ENCODE peak calls at places on chromosomes 6 and 20, in five cellular contexts. G is tibial nerve, S is stomach, B is adrenal gland, K is body of pancreas. A is an unnamed sample. For H3K4me1, the result is how much of the 10 kb centered on the place peaks cover.

GRCh38 chr6:31049518-31049917 is 39.2 kb downstream of the MUC22 start:
- DNase-seq in B (no peak), S (no peak), G (no peak), K (no peak), A (no peak)

GRCh38 chr20:31522756-31523155 is 8.5 kb downstream of the HM13 start:
- DNase-seq in K (no peak), B (no peak), S (no peak), G (no peak), A (no peak)

GRCh38 chr6:113854531-113855499 is 2.3 kb upstream of the MARCKS start:
- DNase-seq in G (peak), K (peak), S (peak), B (peak), A (peak)

GRCh38 chr20:11324990-11325389 is 592.7 kb upstream of the BTBD3 start:
- DNase-seq in K (no peak), B (no peak), S (no peak), G (no peak), A (no peak)

GRCh38 chr6:165573671-165574070 is 89.4 kb downstream of the PDE10A start:
- DNase-seq in G (no peak), B (peak), K (peak), S (peak), A (no peak)

GRCh38 chr6:92967352-92967751 is 452.0 kb downstream of the EPHA7 start:
- DNase-seq in G (no peak), S (no peak), K (no peak), B (no peak), A (no peak)

GRCh38 chr6:130322673-130323268 is 43.0 kb upstream of the TMEM200A start:
- DNase-seq in B (peak), K (peak), G (no peak), S (peak), A (peak)

GRCh38 chr6:101393291-101394251 is at the start of gene GRIK2:
- DNase-seq in G (no peak), K (peak), S (no peak), B (peak), A (no peak)

GRCh38 chr20:38872036-38872435 is 54.2 kb upstream of the FAM83D start:
- DNase-seq in K (no peak), B (no peak), S (no peak), G (no peak), A (no peak)

GRCh38 chr6:82589509-82590206 is 226.0 kb downstream of the TPBG start:
- DNase-seq in B (no peak), S (no peak), G (no peak), K (no peak), A (no peak)

GRCh38 chr20:52168116-52168515 is 23.5 kb downstream of the ZFP64 start:
- DNase-seq in S (no peak), G (no peak), K (no peak), B (no peak), A (no peak)

GRCh38 chr20:5033566-5033965 is 32.3 kb upstream of the SLC23A2 start:
- DNase-seq in K (no peak), S (no peak), B (no peak), G (no peak), A (no peak)

GRCh38 chr6:168104636-168105035 is 25.6 kb upstream of the FRMD1 start:
- DNase-seq in B (no peak), G (no peak), K (no peak), S (no peak), A (no peak)

GRCh38 chr20:17680836-17681740 is 954 bp downstream of the RRBP1 start:
- DNase-seq in S (peak), B (peak), K (peak), G (peak), A (peak)
- TF ChIP-seq POLR2A in S (no peak), B (peak), K (no peak), G (no peak), A (peak)

GRCh38 chr6:39932386-39932785 is 1.9 kb downstream of the MOCS1 start:
- DNase-seq in G (no peak), K (no peak), S (no peak), B (no peak), A (no peak)
- H3K4me3 ChIP-seq in G (peak), K (no peak), S (peak), B (no peak), A (peak)

GRCh38 chr6:1129141-1129540 is 182.8 kb upstream of the FOXQ1 start:
- DNase-seq in S (no peak), B (no peak), G (no peak), K (no peak), A (no peak)

GRCh38 chr6:1126036-1126435 is 185.9 kb upstream of the FOXQ1 start:
- DNase-seq in S (no peak), B (no peak), G (no peak), K (no peak), A (no peak)

GRCh38 chr6:1127597-1128288 is 184.2 kb upstream of the FOXQ1 start:
- DNase-seq in S (no peak), K (no peak), B (no peak), G (no peak), A (no peak)

GRCh38 chr6:1125297-1125696 is 186.6 kb upstream of the FOXQ1 start:
- DNase-seq in K (no peak), G (no peak), B (no peak), S (no peak), A (no peak)

GRCh38 chr6:1127129-1127528 is 184.8 kb upstream of the FOXQ1 start:
- DNase-seq in S (no peak), K (no peak), B (no peak), G (no peak), A (no peak)
- H3K4me1 ChIP-seq in S (under half), K (under half), B (under half), G (under half), A (under half)

GRCh38 chr6:43231735-43232450 is 2.6 kb upstream of the DNPH1 start:
- DNase-seq in B (no peak), G (no peak), S (no peak), K (no peak), A (no peak)

GRCh38 chr6:43229803-43230239 is 540 bp upstream of the DNPH1 start:
- DNase-seq in S (no peak), G (no peak), B (no peak), K (no peak), A (no peak)

GRCh38 chr6:43226192-43226851 is 3.0 kb downstream of the DNPH1 start:
- DNase-seq in G (no peak), B (no peak), S (no peak), K (no peak), A (no peak)

GRCh38 chr6:43231053-43231452 is 1.8 kb upstream of the DNPH1 start:
- DNase-seq in G (no peak), K (no peak), B (no peak), S (no peak), A (no peak)

DNA sequence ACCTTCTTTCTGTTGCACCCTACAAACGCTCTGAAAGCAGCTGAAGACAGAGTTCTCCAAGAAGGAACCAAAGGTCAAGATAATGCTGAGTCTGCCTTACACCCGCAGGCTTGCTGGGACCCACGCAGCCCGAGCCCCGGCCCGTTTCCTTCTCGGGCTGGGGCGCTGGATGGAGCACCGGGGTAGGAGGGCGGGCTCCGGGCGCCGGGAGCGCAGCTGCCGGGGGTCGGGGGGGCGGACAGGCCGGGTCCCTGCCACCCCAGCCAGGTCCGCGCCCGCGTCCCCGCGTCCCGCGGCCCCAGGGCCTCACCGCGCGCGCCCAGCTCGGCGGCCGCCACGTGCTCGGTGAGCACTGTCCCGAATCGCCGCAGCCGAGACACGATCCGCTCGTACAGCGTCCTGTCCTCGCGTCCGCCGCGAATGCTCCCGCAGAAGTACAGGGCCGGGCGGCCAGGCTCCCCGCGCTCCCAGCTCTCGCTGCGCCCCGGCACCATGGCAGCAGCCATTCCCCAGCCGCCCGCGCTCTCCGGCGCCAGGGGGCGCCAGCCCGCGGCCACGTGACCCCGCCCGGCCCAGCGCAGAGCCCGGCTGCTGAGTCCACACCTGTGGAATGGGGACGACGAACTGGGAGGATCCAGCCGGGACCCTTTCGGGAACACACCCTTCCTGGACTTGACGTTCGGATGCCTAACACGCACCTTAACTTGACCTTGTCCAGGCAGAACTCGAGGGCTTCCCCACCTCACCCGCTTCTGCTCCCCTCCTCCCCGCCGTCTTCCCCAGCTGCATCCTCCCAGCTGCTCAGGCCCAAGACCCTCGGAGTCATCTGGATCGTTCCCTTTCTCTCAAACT is at the start of gene DNPH1:
- DNase-seq in B (peak), S (peak), K (peak), G (peak), A (peak)
- TF ChIP-seq POLR2A in B (peak), S (no peak), K (peak), G (no peak), A (no peak)

DNA sequence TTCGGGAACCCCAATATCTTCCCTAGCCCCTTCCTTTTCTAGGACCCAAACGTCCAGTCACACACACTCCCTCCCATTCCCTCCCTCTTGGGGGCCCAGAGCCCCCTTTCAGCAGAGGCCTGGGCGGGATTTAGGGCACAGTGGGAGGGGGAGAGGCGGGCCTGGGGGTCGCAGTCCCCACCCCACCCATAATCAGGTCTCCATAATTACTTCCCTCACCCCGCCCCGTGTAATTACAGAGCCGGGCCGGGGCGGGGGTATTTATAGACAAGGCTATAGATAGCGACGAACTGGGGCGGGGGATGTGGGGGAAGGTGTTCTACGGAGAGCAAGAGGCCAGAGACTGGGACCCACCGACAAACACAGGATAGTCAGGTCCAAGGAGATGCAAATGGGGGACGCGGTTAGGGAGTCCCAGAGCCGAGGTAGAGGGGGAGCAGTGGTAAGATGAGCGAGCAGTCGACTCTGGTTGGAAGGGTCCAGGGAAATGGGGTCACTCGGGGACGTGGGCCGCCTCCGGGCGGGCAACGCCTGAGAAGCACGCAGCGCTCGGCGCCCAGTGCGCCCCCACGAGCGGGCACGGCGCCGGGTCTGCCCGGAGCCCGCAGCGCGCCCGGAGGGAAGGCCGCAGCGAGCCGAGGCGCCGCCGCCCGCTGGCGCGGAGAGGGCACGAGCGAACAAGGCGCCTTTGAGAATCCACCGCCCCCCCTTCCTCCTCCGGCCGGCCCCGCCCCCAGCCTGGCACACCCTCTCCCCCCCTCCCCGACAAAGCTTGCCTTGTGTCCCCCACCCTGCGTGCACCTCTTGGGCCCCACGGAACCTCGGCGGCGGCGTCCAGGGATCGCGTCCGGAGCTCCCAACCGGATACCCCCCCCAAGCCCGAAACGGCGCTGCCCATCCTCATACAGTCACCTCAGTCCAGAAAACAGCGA is 670 bp upstream of the COL11A2 start:
- DNase-seq in B (no peak), K (peak), S (no peak), G (no peak), A (no peak)
- H3K4me3 ChIP-seq in B (peak), K (no peak), S (peak), G (peak), A (peak)

GRCh38 chr6:32852844-32853540 is 512 bp downstream of the TAP1 start:
- DNase-seq in S (peak), G (no peak), K (peak), B (peak), A (no peak)
- H3K4me1 ChIP-seq in S (half or more), G (under half), K (under half), B (under half), A (under half)

GRCh38 chr6:75748743-75749538 is at the start of gene MYO6:
- DNase-seq in B (peak), K (peak), G (peak), S (peak), A (peak)
- TF ChIP-seq POLR2A in B (peak), K (peak), G (peak), S (peak), A (peak)

GRCh38 chr6:26270903-26271639 is 93.9 kb upstream of the BTN3A2 start:
- DNase-seq in G (no peak), S (peak), K (peak), B (peak), A (peak)

GRCh38 chr6:26268659-26269402 is 96.2 kb upstream of the BTN3A2 start:
- DNase-seq in G (no peak), S (no peak), K (no peak), B (no peak), A (no peak)

GRCh38 chr6:26271640-26272090 is 93.3 kb upstream of the BTN3A2 start:
- DNase-seq in K (no peak), S (no peak), G (no peak), B (no peak), A (no peak)

GRCh38 chr6:26269406-26270120 is 95.4 kb upstream of the BTN3A2 start:
- DNase-seq in B (no peak), K (no peak), S (no peak), G (no peak), A (no peak)

GRCh38 chr6:26270121-26270861 is 94.7 kb upstream of the BTN3A2 start:
- DNase-seq in K (no peak), B (no peak), S (no peak), G (no peak), A (no peak)
- H3K4me3 ChIP-seq in K (no peak), B (peak), S (no peak), G (no peak), A (no peak)

DNA sequence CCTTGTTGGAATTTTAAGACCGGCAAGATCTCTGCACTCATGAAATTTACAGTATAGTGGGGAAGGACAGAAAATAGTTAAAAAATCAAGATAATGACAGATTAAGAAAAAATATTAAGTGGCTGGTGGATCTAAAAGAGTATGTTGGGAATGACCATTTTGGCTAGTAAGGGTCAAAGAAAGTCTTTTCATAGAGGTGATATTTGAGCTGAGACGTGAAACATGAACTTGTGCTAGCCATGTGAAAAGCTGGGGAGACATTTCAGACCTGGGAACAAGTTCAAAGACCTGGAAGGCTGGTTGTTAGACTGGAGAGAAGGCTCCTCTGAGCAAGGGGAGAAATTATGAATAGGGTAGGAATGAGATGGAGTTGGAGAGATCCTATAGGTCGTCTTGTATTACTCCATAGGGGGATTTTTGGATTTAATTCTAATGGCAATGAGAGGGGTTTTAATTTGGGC is 4.7 kb downstream of the BICRAL start:
- DNase-seq in G (no peak), S (no peak), K (no peak), B (no peak), A (peak)
- H3K4me1 ChIP-seq in G (half or more), S (half or more), K (half or more), B (under half), A (half or more)

DNA sequence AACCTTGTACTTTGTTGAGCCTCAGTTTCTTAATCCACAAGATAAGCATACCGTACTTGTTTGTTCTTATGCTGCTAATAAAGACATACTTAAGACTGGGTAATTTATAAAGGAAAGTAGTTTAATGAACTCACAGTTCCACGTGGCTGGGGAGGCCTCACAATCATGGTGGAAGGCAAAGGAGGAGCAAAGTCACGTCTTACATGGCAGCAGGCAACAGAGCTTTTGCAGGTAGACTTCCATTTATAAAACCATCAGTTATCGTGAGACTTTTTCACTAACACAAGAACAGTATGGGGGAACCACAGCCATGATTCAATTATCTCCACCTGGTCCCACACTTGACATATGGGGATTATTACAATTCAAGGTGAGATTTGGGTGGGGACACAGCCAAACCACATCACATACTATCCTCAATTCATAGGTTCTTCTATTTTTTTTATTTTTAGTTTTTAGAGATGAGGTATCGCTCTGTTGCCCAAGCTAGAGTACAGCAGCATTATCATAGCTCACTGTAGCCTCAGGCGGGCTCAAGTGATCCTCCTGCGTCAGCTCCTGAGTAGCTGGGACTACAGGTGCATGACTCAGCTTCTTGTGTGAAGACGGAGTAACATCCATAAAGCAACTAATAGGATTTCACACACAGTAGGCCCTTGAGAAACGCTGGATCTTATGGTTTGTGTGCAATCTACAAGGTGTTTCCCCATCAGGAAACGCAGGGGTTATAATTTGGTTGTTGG is 76.7 kb upstream of the IYD start:
- DNase-seq in K (no peak), B (no peak), G (no peak), S (no peak), A (no peak)
- TF ChIP-seq POLR2A in K (no peak), B (no peak), G (no peak), S (no peak), A (no peak)